ENCODE peak calls at places on chromosomes 11 and 22, in six cellular contexts. One of them, this sample, is unnamed. For H3K4me1, the result is how much of the 10 kb centered on the place peaks cover.

GRCh38 chr11:83855237-83855636 is 569.1 kb upstream of the CCDC90B start:
- DNase-seq in HepG2: no peak
- DNase-seq in small intestine: no peak
- DNase-seq in PC-3: no peak
- DNase-seq in thoracic aorta: no peak
- DNase-seq in effector memory CD4-positive, alpha-beta T cell: no peak
- DNase-seq in this sample: no peak

GRCh38 chr11:114284021-114284420 is 12.2 kb upstream of the NNMT start:
- DNase-seq in HepG2: no peak
- DNase-seq in small intestine: peak
- DNase-seq in PC-3: no peak
- DNase-seq in thoracic aorta: no peak
- DNase-seq in effector memory CD4-positive, alpha-beta T cell: no peak
- DNase-seq in this sample: no peak

GRCh38 chr11:128627666-128628342 is 40.4 kb upstream of the ETS1 start:
- DNase-seq in HepG2: no peak
- DNase-seq in small intestine: no peak
- DNase-seq in PC-3: no peak
- DNase-seq in thoracic aorta: no peak
- DNase-seq in effector memory CD4-positive, alpha-beta T cell: no peak
- DNase-seq in this sample: no peak

GRCh38 chr11:20162824-20163777 is 2.8 kb upstream of the DBX1 start:
- DNase-seq in HepG2: no peak
- DNase-seq in small intestine: no peak
- DNase-seq in PC-3: no peak
- DNase-seq in thoracic aorta: no peak
- DNase-seq in effector memory CD4-positive, alpha-beta T cell: no peak
- DNase-seq in this sample: peak

GRCh38 chr11:45209904-45210699 is 63.7 kb downstream of the PRDM11 start:
- DNase-seq in HepG2: no peak
- DNase-seq in small intestine: no peak
- DNase-seq in PC-3: no peak
- DNase-seq in thoracic aorta: peak
- DNase-seq in effector memory CD4-positive, alpha-beta T cell: no peak
- DNase-seq in this sample: peak

GRCh38 chr22:26642465-26643367 is 14.7 kb upstream of the MIAT start:
- DNase-seq in HepG2: no peak
- DNase-seq in small intestine: peak
- DNase-seq in PC-3: no peak
- DNase-seq in thoracic aorta: no peak
- DNase-seq in effector memory CD4-positive, alpha-beta T cell: peak
- DNase-seq in this sample: no peak

GRCh38 chr11:44146931-44147330 is 51.5 kb downstream of the EXT2 start:
- DNase-seq in HepG2: no peak
- DNase-seq in small intestine: no peak
- DNase-seq in PC-3: no peak
- DNase-seq in thoracic aorta: no peak
- DNase-seq in effector memory CD4-positive, alpha-beta T cell: no peak
- DNase-seq in this sample: no peak

GRCh38 chr11:82988936-82989627 is 82.6 kb downstream of the RAB30 start:
- DNase-seq in HepG2: peak
- DNase-seq in small intestine: peak
- DNase-seq in PC-3: no peak
- DNase-seq in thoracic aorta: no peak
- DNase-seq in effector memory CD4-positive, alpha-beta T cell: no peak
- DNase-seq in this sample: no peak

GRCh38 chr11:116439480-116439759 is 333.4 kb downstream of the BUD13 start:
- DNase-seq in HepG2: no peak
- DNase-seq in small intestine: no peak
- DNase-seq in PC-3: no peak
- DNase-seq in thoracic aorta: no peak
- DNase-seq in effector memory CD4-positive, alpha-beta T cell: no peak
- DNase-seq in this sample: no peak

GRCh38 chr11:126942146-126942545 is 58.4 kb downstream of the KIRREL3 start:
- DNase-seq in HepG2: no peak
- DNase-seq in small intestine: no peak
- DNase-seq in PC-3: no peak
- DNase-seq in thoracic aorta: no peak
- DNase-seq in effector memory CD4-positive, alpha-beta T cell: no peak
- DNase-seq in this sample: no peak

GRCh38 chr11:12813371-12814225 is 139.4 kb downstream of the TEAD1 start:
- DNase-seq in HepG2: no peak
- DNase-seq in small intestine: no peak
- DNase-seq in PC-3: peak
- DNase-seq in thoracic aorta: no peak
- DNase-seq in effector memory CD4-positive, alpha-beta T cell: no peak
- DNase-seq in this sample: no peak

GRCh38 chr22:32005453-32005852 is 37.6 kb upstream of the SLC5A1 start:
- DNase-seq in HepG2: no peak
- DNase-seq in small intestine: peak
- DNase-seq in PC-3: peak
- DNase-seq in thoracic aorta: no peak
- DNase-seq in effector memory CD4-positive, alpha-beta T cell: no peak
- DNase-seq in this sample: no peak

GRCh38 chr11:6297831-6298230 is 22.5 kb downstream of the CAVIN3 start:
- DNase-seq in HepG2: no peak
- DNase-seq in small intestine: no peak
- DNase-seq in PC-3: peak
- DNase-seq in thoracic aorta: no peak
- DNase-seq in effector memory CD4-positive, alpha-beta T cell: no peak
- DNase-seq in this sample: no peak

GRCh38 chr22:29151316-29151715 is 54.4 kb upstream of the EMID1 start:
- DNase-seq in HepG2: no peak
- DNase-seq in small intestine: no peak
- DNase-seq in PC-3: no peak
- DNase-seq in thoracic aorta: no peak
- DNase-seq in effector memory CD4-positive, alpha-beta T cell: no peak
- DNase-seq in this sample: peak

GRCh38 chr11:88435405-88435804 is 97.9 kb upstream of the CTSC start:
- DNase-seq in HepG2: no peak
- DNase-seq in small intestine: no peak
- DNase-seq in PC-3: no peak
- DNase-seq in thoracic aorta: no peak
- DNase-seq in effector memory CD4-positive, alpha-beta T cell: no peak
- DNase-seq in this sample: no peak

GRCh38 chr22:42320463-42321416 is 50.3 kb upstream of the TCF20 start:
- DNase-seq in HepG2: no peak
- DNase-seq in small intestine: peak
- DNase-seq in PC-3: no peak
- DNase-seq in thoracic aorta: no peak
- DNase-seq in effector memory CD4-positive, alpha-beta T cell: no peak
- DNase-seq in this sample: no peak

GRCh38 chr11:84722583-84723108 is 904.5 kb downstream of the DLG2 start:
- DNase-seq in HepG2: no peak
- DNase-seq in small intestine: no peak
- DNase-seq in PC-3: peak
- DNase-seq in thoracic aorta: no peak
- DNase-seq in effector memory CD4-positive, alpha-beta T cell: no peak
- DNase-seq in this sample: no peak

GRCh38 chr22:42548597-42549328 is 5.0 kb upstream of the SERHL2 start:
- DNase-seq in HepG2: no peak
- DNase-seq in small intestine: no peak
- DNase-seq in PC-3: no peak
- DNase-seq in thoracic aorta: no peak
- DNase-seq in effector memory CD4-positive, alpha-beta T cell: no peak
- DNase-seq in this sample: no peak

DNA sequence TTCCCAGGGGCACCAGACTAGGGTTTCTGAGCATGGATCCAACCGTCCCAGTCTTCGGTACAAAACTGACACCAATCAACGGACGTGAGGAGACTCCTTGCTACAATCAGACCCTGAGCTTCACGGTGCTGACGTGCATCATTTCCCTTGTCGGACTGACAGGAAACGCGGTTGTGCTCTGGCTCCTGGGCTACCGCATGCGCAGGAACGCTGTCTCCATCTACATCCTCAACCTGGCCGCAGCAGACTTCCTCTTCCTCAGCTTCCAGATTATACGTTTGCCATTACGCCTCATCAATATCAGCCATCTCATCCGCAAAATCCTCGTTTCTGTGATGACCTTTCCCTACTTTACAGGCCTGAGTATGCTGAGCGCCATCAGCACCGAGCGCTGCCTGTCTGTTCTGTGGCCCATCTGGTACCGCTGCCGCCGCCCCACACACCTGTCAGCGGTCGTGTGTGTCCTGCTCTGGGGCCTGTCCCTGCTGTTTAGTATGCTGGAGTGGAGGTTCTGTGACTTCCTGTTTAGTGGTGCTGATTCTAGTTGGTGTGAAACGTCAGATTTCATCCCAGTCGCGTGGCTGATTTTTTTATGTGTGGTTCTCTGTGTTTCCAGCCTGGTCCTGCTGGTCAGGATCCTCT is 709 bp downstream of the MRGPRX4 start:
- DNase-seq in HepG2: no peak
- DNase-seq in small intestine: no peak
- DNase-seq in PC-3: no peak
- DNase-seq in thoracic aorta: no peak
- DNase-seq in effector memory CD4-positive, alpha-beta T cell: no peak
- DNase-seq in this sample: no peak
- H3K4me3 ChIP-seq in HepG2: no peak
- H3K4me3 ChIP-seq in small intestine: no peak
- H3K4me3 ChIP-seq in PC-3: no peak
- H3K4me3 ChIP-seq in thoracic aorta: no peak
- H3K4me3 ChIP-seq in effector memory CD4-positive, alpha-beta T cell: no peak
- H3K4me3 ChIP-seq in this sample: no peak

DNA sequence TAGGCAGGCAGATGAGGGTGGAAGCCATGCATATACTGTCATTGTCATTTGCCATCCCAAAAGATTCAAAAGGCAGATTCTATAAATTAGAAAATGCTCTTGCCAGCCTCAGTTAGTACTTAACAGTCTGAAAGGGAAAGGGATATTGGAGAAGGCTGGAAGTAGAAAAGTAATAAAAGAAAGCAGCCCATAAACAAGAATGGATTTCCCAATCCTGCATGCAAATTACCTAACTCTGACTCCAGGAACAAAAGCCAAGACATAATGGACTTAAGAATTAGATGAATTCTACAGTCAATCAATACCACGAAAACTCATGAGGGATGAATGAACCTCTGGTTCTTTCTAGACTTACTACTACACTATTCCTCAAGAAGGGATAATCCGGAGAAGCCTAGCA is 5.9 kb downstream of the PAK1 start:
- DNase-seq in HepG2: no peak
- DNase-seq in small intestine: peak
- DNase-seq in PC-3: no peak
- DNase-seq in thoracic aorta: no peak
- DNase-seq in effector memory CD4-positive, alpha-beta T cell: no peak
- DNase-seq in this sample: no peak
- H3K4me1 ChIP-seq in HepG2: under half
- H3K4me1 ChIP-seq in small intestine: under half
- H3K4me1 ChIP-seq in PC-3: under half
- H3K4me1 ChIP-seq in thoracic aorta: under half
- H3K4me1 ChIP-seq in effector memory CD4-positive, alpha-beta T cell: under half
- H3K4me1 ChIP-seq in this sample: under half

GRCh38 chr11:133082851-133083488 is 449.3 kb downstream of the OPCML start:
- DNase-seq in HepG2: peak
- DNase-seq in small intestine: peak
- DNase-seq in PC-3: no peak
- DNase-seq in thoracic aorta: no peak
- DNase-seq in effector memory CD4-positive, alpha-beta T cell: no peak
- DNase-seq in this sample: peak

GRCh38 chr11:133078591-133079179 is 453.6 kb downstream of the OPCML start:
- DNase-seq in HepG2: peak
- DNase-seq in small intestine: peak
- DNase-seq in PC-3: peak
- DNase-seq in thoracic aorta: no peak
- DNase-seq in effector memory CD4-positive, alpha-beta T cell: no peak
- DNase-seq in this sample: peak

GRCh38 chr11:133081020-133081419 is 451.3 kb downstream of the OPCML start:
- DNase-seq in HepG2: no peak
- DNase-seq in small intestine: no peak
- DNase-seq in PC-3: no peak
- DNase-seq in thoracic aorta: no peak
- DNase-seq in effector memory CD4-positive, alpha-beta T cell: no peak
- DNase-seq in this sample: no peak

GRCh38 chr11:133081730-133082452 is 450.4 kb downstream of the OPCML start:
- DNase-seq in HepG2: no peak
- DNase-seq in small intestine: no peak
- DNase-seq in PC-3: no peak
- DNase-seq in thoracic aorta: no peak
- DNase-seq in effector memory CD4-positive, alpha-beta T cell: no peak
- DNase-seq in this sample: no peak

DNA sequence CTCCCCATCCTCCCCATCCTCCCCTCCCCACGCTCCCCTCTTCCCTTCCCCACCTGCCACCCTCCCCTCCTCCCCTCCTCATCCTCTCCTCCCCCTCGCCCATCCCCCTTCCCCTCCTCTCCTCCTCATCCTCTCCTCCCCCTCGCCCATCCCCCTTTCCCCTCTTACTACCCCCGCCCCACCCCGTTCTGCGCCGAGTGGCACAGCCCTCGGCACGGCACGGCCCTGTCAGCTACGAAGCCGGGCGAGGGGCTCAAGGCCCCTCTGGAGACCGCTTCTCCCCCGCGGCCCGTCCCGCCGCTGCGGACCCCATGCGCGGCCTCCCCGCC is 449.9 kb downstream of the OPCML start:
- DNase-seq in HepG2: no peak
- DNase-seq in small intestine: no peak
- DNase-seq in PC-3: no peak
- DNase-seq in thoracic aorta: peak
- DNase-seq in effector memory CD4-positive, alpha-beta T cell: no peak
- DNase-seq in this sample: peak
- H3K4me3 ChIP-seq in HepG2: no peak
- H3K4me3 ChIP-seq in small intestine: no peak
- H3K4me3 ChIP-seq in PC-3: no peak
- H3K4me3 ChIP-seq in thoracic aorta: no peak
- H3K4me3 ChIP-seq in effector memory CD4-positive, alpha-beta T cell: no peak
- H3K4me3 ChIP-seq in this sample: no peak

DNA sequence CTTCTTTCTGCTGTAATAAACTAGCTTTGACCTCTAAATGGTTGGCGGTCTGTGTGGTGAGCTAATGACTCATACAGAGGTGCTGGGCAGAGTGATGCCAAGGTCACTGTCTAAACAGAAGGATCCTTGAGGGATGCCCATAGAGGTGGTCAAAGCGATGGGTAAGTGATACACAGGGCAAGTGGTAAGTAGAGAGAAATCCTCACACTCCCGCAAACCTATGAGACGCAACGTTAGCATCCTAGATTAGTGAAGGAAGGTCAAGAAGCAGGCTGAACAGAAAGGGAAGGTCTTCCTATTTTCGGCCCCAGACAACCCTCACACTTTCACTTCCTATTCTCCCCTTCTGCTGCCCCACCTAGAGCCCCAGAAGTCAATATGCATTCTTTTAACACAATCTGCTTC is 65.6 kb upstream of the SESN3 start:
- DNase-seq in HepG2: no peak
- DNase-seq in small intestine: no peak
- DNase-seq in PC-3: no peak
- DNase-seq in thoracic aorta: no peak
- DNase-seq in effector memory CD4-positive, alpha-beta T cell: no peak
- DNase-seq in this sample: no peak
- H3K4me1 ChIP-seq in HepG2: under half
- H3K4me1 ChIP-seq in small intestine: under half
- H3K4me1 ChIP-seq in PC-3: under half
- H3K4me1 ChIP-seq in thoracic aorta: under half
- H3K4me1 ChIP-seq in effector memory CD4-positive, alpha-beta T cell: under half
- H3K4me1 ChIP-seq in this sample: under half

DNA sequence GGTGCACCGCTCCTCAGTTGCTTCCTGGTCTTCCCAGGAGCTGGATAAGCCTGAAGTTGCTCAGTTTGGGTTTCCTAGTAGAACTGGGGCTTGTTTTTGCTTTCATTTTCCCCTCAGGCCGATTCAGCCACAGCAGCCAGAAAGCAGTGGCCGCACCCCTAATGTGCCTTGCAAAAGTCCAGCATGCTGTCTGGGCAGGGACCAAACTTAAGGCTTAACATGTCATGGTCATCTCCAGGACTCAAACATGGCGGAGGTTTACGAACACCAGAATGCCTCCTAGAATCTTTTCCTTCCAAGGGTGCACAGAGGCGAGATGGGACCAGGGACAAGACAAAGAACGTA is 2.5 kb downstream of the GNG3 start:
- DNase-seq in HepG2: no peak
- DNase-seq in small intestine: peak
- DNase-seq in PC-3: no peak
- DNase-seq in thoracic aorta: no peak
- DNase-seq in effector memory CD4-positive, alpha-beta T cell: no peak
- DNase-seq in this sample: no peak
- H3K4me3 ChIP-seq in HepG2: no peak
- H3K4me3 ChIP-seq in small intestine: peak
- H3K4me3 ChIP-seq in PC-3: no peak
- H3K4me3 ChIP-seq in thoracic aorta: peak
- H3K4me3 ChIP-seq in effector memory CD4-positive, alpha-beta T cell: peak
- H3K4me3 ChIP-seq in this sample: peak